ENCODE peak calls at places on chromosomes 3 and 15, in ten cellular contexts. O is GM13976, Z is cardiac fibroblast, C is foreskin fibroblast, I is HFFc6, U is endothelial cell, N is adrenal gland, Y is GM12878, K is neural crest cell, A is H1. H is an unnamed sample.

GRCh38 chr3:103690536-103690935 is 1255.7 kb downstream of the ZPLD1 start:
- DNase-seq in I (no peak), N (no peak), Z (no peak), Y (no peak), A (no peak), C (no peak), U (no peak), O (no peak), K (no peak), H (no peak)

GRCh38 chr3:44883999-44884431 is 9.6 kb downstream of the TGM4 start:
- DNase-seq in I (peak; percentile 73), Y (no peak), O (no peak), A (no peak), U (no peak), C (peak; percentile 95), N (no peak), Z (peak; percentile 95), K (no peak), H (peak; percentile 59)

GRCh38 chr15:31347981-31348803 is 21.6 kb downstream of the KLF13 start:
- DNase-seq in U (no peak), C (no peak), N (no peak), I (no peak), A (no peak), O (no peak), Y (no peak), K (no peak), Z (no peak), H (no peak)

GRCh38 chr3:9399746-9400145 is 2.3 kb downstream of the SETD5 start:
- DNase-seq in O (no peak), Y (no peak), Z (peak; percentile 96), U (peak; percentile 60), I (peak; percentile 93), K (peak; percentile 40), N (peak; percentile 74), C (peak; percentile 93), A (peak; percentile 49), H (peak; percentile 91)

GRCh38 chr3:12994357-12994606 is 78.9 kb downstream of the IQSEC1 start:
- DNase-seq in Z (no peak), N (peak; percentile 80), U (no peak), Y (no peak), A (no peak), C (no peak), K (no peak), O (peak; percentile 76), I (no peak), H (no peak)

GRCh38 chr3:16398542-16399126 is 114.9 kb downstream of the RFTN1 start:
- DNase-seq in O (no peak), K (no peak), A (no peak), Z (no peak), U (no peak), N (no peak), Y (no peak), I (no peak), C (no peak), H (no peak)

GRCh38 chr3:183008799-183009198 is 28.5 kb upstream of the DCUN1D1 start:
- DNase-seq in Y (no peak), Z (no peak), O (no peak), N (no peak), K (no peak), U (no peak), I (no peak), C (no peak), A (no peak), H (no peak)

GRCh38 chr3:11195721-11196332 is 41.5 kb downstream of the HRH1 start:
- DNase-seq in I (peak; percentile 56), Y (no peak), N (no peak), Z (peak; percentile 77), C (no peak), A (no peak), K (no peak), O (no peak), U (no peak), H (no peak)

GRCh38 chr3:112360574-112360973 is 27.6 kb downstream of the CD200 start:
- DNase-seq in N (no peak), A (no peak), K (no peak), I (no peak), U (no peak), O (no peak), Y (no peak), C (no peak), Z (peak; percentile 59), H (no peak)

DNA sequence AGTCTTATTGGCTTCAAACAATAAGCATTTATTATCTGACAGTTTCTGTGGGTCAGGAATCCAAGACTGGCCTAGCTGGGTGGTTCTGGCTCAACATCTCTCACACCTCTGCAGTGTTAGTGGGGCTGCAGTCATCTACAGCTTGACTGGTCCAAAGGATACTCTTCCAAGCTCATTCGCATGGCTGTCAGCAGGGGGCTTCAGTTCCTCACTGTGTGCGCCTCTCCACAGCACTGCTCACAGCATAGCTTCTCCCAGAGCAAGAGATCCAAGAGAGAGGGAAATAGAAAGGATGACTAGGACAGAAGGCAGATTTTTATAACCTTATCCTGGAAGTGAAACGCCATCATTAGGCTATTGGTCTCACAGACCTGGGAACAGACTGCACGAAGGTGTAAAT is 64.2 kb downstream of the MAGI1 start:
- DNase-seq in O (no peak), I (no peak), U (no peak), Z (no peak), A (no peak), Y (no peak), N (no peak), K (no peak), C (no peak), H (no peak)
- TF ChIP-seq CTCF in O (no peak), I (no peak), U (no peak), Z (peak; percentile 13), A (no peak), Y (no peak), N (no peak), K (no peak), C (no peak), H (no peak)

GRCh38 chr3:152268501-152269422 is at the start of gene MBNL1:
- DNase-seq in Y (no peak), I (peak; percentile 77), A (peak; percentile 33), N (peak; percentile 74), Z (peak; percentile 90), O (peak; percentile 77), K (peak; percentile 61), U (peak; percentile 76), C (peak; percentile 72), H (no peak)
- TF ChIP-seq CTCF in Y (no peak), I (peak; percentile 3), A (no peak), N (no peak), Z (no peak), O (no peak), K (no peak), U (no peak), C (no peak), H (no peak)

GRCh38 chr15:44536298-44536961 is 517 bp upstream of the EIF3J start:
- DNase-seq in Y (no peak), U (peak; percentile 79), Z (no peak), K (peak; percentile 78), O (no peak), C (peak; percentile 82), A (peak; percentile 76), I (peak; percentile 83), N (peak; percentile 86), H (peak; percentile 24)
- TF ChIP-seq CTCF in Y (peak; percentile 52), U (no peak), Z (peak; percentile 51), K (peak; percentile 52), O (peak; percentile 70), C (peak; percentile 33), A (peak; percentile 47), I (peak; percentile 68), N (peak; percentile 37), H (peak; percentile 48)

GRCh38 chr3:132405188-132405587 is 12.1 kb upstream of the DNAJC13 start:
- DNase-seq in K (no peak), O (no peak), Y (no peak), N (no peak), A (no peak), U (no peak), I (no peak), C (no peak), Z (peak; percentile 70), H (no peak)
- TF ChIP-seq CTCF in K (no peak), O (no peak), Y (no peak), N (no peak), A (no peak), U (no peak), I (no peak), C (no peak), Z (no peak), H (no peak)

GRCh38 chr15:33309602-33310276 is 1.0 kb upstream of the RYR3 start:
- DNase-seq in O (peak; percentile 36), K (no peak), A (no peak), N (no peak), Z (peak; percentile 2), U (peak; percentile 49), I (no peak), C (no peak), Y (no peak), H (no peak)
- TF ChIP-seq CTCF in O (no peak), K (no peak), A (peak; percentile 63), N (peak; percentile 23), Z (peak; percentile 20), U (no peak), I (peak; percentile 55), C (peak; percentile 23), Y (peak; percentile 29), H (no peak)